ENCODE peak calls at places on chromosomes 6 and 20, in four cellular contexts. E, A, D and R are unnamed samples.

GRCh38 chr6:19869464-19869863 is 32.3 kb downstream of the ID4 start:
- DNase-seq in A (no peak), D (no peak), E (no peak), R (no peak)

GRCh38 chr6:38445321-38445720 is 194.4 kb downstream of the BTBD9 start:
- DNase-seq in E (no peak), D (no peak), A (no peak), R (no peak)

GRCh38 chr6:151975795-151976194 is 168.3 kb downstream of the ESR1 start:
- DNase-seq in D (no peak), A (no peak), E (no peak), R (no peak)

GRCh38 chr20:39021748-39022147 is 59.6 kb downstream of the DHX35 start:
- DNase-seq in A (no peak), E (no peak), D (no peak), R (no peak)

GRCh38 chr20:63641146-63641791 is 12.0 kb downstream of the STMN3 start:
- DNase-seq in D (no peak), E (peak), A (no peak), R (no peak)

GRCh38 chr20:37986873-37987601 is 46.2 kb downstream of the TTI1 start:
- DNase-seq in A (no peak), D (peak), E (no peak), R (peak)

GRCh38 chr20:46965477-46965876 is 70.8 kb downstream of the EYA2 start:
- DNase-seq in D (no peak), E (no peak), A (no peak), R (no peak)

GRCh38 chr6:125748534-125749111 is 809 bp upstream of the HEY2 start:
- DNase-seq in A (no peak), D (no peak), E (no peak), R (no peak)

GRCh38 chr6:108592371-108593337 is 31.9 kb downstream of the FOXO3 start:
- DNase-seq in D (no peak), A (no peak), E (peak), R (no peak)

GRCh38 chr20:61990484-61990883 is 75.2 kb downstream of the TAF4 start:
- DNase-seq in D (no peak), A (no peak), E (no peak), R (no peak)

GRCh38 chr6:149324428-149324827 is 6.9 kb downstream of the TAB2 start:
- DNase-seq in A (no peak), D (no peak), E (no peak), R (no peak)

GRCh38 chr20:63769891-63770474 is 30.4 kb downstream of the SLC2A4RG start:
- DNase-seq in A (peak), E (no peak), D (no peak), R (no peak)

GRCh38 chr20:47317127-47317895 is 39.2 kb downstream of the ZMYND8 start:
- DNase-seq in E (peak), A (peak), D (peak), R (peak)

GRCh38 chr20:42985628-42986027 is 204.1 kb downstream of the PTPRT start:
- DNase-seq in E (no peak), A (no peak), D (no peak), R (no peak)

GRCh38 chr20:23142162-23143050 is 56.3 kb upstream of the CD93 start:
- DNase-seq in E (no peak), D (no peak), A (no peak), R (no peak)

GRCh38 chr20:34445177-34446065 is 70.8 kb upstream of the DYNLRB1 start:
- DNase-seq in A (no peak), E (no peak), D (no peak), R (no peak)

GRCh38 chr6:34315780-34316179 is 67.0 kb upstream of the SMIM29 start:
- DNase-seq in D (no peak), E (no peak), A (no peak), R (no peak)

GRCh38 chr6:74671558-74672025 is 534.3 kb downstream of the COL12A1 start:
- DNase-seq in E (no peak), D (no peak), A (no peak), R (peak)

GRCh38 chr6:36976509-36976908 is 9.5 kb downstream of the MTCH1 start:
- DNase-seq in D (no peak), A (no peak), E (no peak), R (no peak)

GRCh38 chr20:63188641-63189321 is 27.1 kb downstream of the YTHDF1 start:
- DNase-seq in D (no peak), E (no peak), A (no peak), R (no peak)

GRCh38 chr6:66153247-66153646 is 446.2 kb upstream of the EYS start:
- DNase-seq in D (no peak), E (no peak), A (no peak), R (no peak)

GRCh38 chr20:53800883-53801604 is 207.4 kb upstream of the ZNF217 start:
- DNase-seq in A (no peak), D (no peak), E (no peak), R (no peak)

GRCh38 chr6:119497988-119498727 is 148.6 kb upstream of the MAN1A1 start:
- DNase-seq in A (no peak), E (no peak), D (no peak), R (no peak)

GRCh38 chr20:12391099-12391498 is 473.4 kb downstream of the BTBD3 start:
- DNase-seq in D (no peak), E (no peak), A (no peak), R (no peak)

GRCh38 chr6:71509142-71509541 is 220.5 kb downstream of the OGFRL1 start:
- DNase-seq in E (no peak), A (no peak), D (no peak), R (no peak)

GRCh38 chr6:40928738-40929137 is 110.3 kb downstream of the UNC5CL start:
- DNase-seq in E (no peak), A (no peak), D (no peak), R (no peak)

GRCh38 chr6:132020138-132020551 is 69.0 kb upstream of the CCN2 start:
- DNase-seq in D (peak), A (no peak), E (no peak), R (no peak)

GRCh38 chr6:168819546-168819945 is 378.6 kb downstream of the SMOC2 start:
- DNase-seq in E (no peak), D (no peak), A (no peak), R (no peak)

GRCh38 chr6:168817558-168818159 is 376.7 kb downstream of the SMOC2 start:
- DNase-seq in E (no peak), A (no peak), D (no peak), R (no peak)

DNA sequence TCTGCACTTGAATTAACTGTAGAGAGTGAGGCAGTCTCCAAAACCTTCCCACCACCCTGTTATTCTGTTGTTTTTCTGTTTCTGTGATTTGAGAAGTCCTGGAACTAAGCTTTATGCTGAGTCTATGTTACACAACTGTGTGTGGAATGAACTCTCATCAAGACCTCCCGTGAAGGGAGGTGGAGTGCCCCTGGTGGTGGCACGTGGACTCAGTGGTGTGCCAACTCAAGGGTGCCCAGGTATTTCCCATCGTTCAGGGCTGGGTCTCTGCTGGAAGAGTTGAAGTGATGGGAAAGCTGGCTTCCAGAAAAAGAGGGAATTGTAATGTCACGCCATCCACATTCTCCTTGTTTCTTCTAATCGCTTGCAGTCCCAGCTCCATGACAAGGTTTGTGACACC is 374.2 kb downstream of the SMOC2 start:
- DNase-seq in A (no peak), E (no peak), D (no peak), R (no peak)
- TF ChIP-seq CTCF in A (peak), E (no peak), D (no peak), R (no peak)

GRCh38 chr20:17442588-17442987 is 88.6 kb downstream of the BFSP1 start:
- DNase-seq in E (no peak), A (peak), D (no peak), R (no peak)
- TF ChIP-seq CTCF in E (no peak), A (peak), D (no peak), R (peak)

GRCh38 chr20:4569882-4570281 is 151.8 kb upstream of the PRND start:
- DNase-seq in E (no peak), D (no peak), A (no peak), R (no peak)

GRCh38 chr20:4567172-4567571 is 154.5 kb upstream of the PRND start:
- DNase-seq in A (no peak), D (no peak), E (no peak), R (no peak)

GRCh38 chr20:4571759-4572531 is 149.8 kb upstream of the PRND start:
- DNase-seq in D (no peak), A (no peak), E (no peak), R (no peak)

GRCh38 chr20:4568560-4568959 is 153.1 kb upstream of the PRND start:
- DNase-seq in D (no peak), A (no peak), E (no peak), R (no peak)

DNA sequence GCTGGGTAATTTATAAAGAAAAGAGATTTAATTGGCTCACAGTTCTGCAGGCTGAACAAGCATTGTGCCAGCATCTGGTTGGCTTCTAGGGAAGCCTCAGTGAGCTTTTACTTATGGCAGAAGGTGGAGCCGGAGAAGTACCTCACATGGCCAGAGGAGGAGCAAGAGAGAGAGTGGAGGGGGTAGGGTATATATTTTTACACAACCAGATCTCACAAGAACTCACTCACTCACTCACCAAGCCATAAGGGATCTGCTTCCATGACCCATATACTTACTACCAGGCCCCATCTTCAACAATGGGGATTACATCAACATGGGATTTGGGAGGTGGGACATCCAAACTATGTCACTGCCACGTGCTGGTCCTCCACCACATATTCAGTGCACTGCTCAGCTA is 152.6 kb upstream of the PRND start:
- DNase-seq in A (no peak), D (no peak), E (no peak), R (no peak)
- TF ChIP-seq CTCF in A (peak), D (no peak), E (no peak), R (no peak)

GRCh38 chr6:1540864-1541521 is 68.7 kb upstream of the FOXC1 start:
- DNase-seq in D (no peak), E (no peak), A (no peak), R (no peak)

GRCh38 chr6:1544603-1545002 is 65.1 kb upstream of the FOXC1 start:
- DNase-seq in D (no peak), A (no peak), E (no peak), R (no peak)

GRCh38 chr6:1542764-1543163 is 67.0 kb upstream of the FOXC1 start:
- DNase-seq in E (no peak), A (no peak), D (no peak), R (no peak)

GRCh38 chr6:1544000-1544399 is 65.7 kb upstream of the FOXC1 start:
- DNase-seq in E (no peak), D (no peak), A (no peak), R (no peak)

GRCh38 chr6:1542335-1542734 is 67.4 kb upstream of the FOXC1 start:
- DNase-seq in D (no peak), E (no peak), A (no peak), R (no peak)
- TF ChIP-seq CTCF in D (no peak), E (no peak), A (no peak), R (no peak)

GRCh38 chr20:32536861-32537656 is 48.1 kb downstream of the NOL4L start:
- DNase-seq in A (no peak), D (no peak), E (peak), R (no peak)

GRCh38 chr20:32534661-32535240 is 50.4 kb downstream of the NOL4L start:
- DNase-seq in D (no peak), A (peak), E (peak), R (no peak)

GRCh38 chr20:32537657-32538525 is 47.2 kb downstream of the NOL4L start:
- DNase-seq in E (peak), A (peak), D (no peak), R (no peak)

GRCh38 chr20:32535316-32535952 is 49.7 kb downstream of the NOL4L start:
- DNase-seq in D (no peak), E (peak), A (no peak), R (no peak)

DNA sequence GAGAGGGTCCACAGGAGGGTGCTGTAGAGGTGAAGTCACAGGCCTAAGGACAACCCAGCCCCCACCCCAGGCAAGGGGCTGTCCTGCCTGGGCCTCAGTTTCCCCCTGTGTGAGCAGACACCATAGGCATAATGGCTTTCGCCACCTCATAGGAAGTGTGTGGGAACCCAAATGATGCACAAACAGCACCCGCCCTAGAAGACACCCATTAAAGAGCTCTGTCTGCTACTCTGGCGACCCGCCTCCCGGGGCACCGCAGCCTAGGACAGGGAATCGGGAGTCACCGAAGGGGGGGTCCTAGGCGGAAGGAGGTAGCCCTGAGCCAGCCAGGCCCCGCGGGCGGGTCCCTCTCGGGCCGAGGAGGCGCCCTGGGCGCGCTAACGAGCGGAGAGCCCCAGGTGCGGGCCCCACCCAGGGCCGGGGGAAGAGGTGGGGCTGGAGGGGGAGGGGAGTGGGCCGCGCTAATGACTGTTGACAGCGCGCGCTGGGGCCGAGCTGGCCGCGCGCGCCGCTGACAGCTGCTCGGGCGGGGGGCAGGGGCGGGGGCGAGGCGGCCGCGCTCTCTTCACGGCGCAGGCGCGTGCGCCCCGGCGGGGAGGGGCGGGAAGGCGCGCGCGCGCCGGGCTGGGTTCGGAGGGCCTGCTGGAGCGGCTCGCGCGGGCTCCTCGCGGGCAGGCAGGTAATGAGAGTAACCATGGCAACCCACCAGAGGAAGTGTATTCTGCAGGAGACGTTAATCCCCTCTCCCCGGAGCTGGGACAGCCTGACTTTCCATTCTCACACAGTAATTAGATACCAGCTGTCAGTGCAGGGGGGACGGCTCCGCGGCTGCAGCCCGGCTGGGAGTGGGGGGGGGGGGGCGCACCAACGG is 48.9 kb downstream of the NOL4L start:
- DNase-seq in D (no peak), A (peak), E (peak), R (no peak)
- TF ChIP-seq CTCF in D (no peak), A (no peak), E (no peak), R (no peak)